ENCODE peak calls at places on chromosomes 12 and 14, in eight cellular contexts. One of them, this sample, is unnamed. For H3K4me1, the result is how much of the 10 kb centered on the place peaks cover.

GRCh38 chr12:52346596-52346995 is 20.7 kb downstream of the KRT85 start:
- DNase-seq in left ventricle myocardium inferior: no peak
- DNase-seq in CD8-positive, alpha-beta memory T cell: no peak
- DNase-seq in mammary epithelial cell: no peak
- DNase-seq in cardiac muscle cell: no peak
- DNase-seq in PC-9: no peak
- DNase-seq in lung: no peak
- DNase-seq in sigmoid colon: no peak
- DNase-seq in this sample: no peak

GRCh38 chr14:20609215-20610001 is 18.2 kb upstream of the RNASE12 start:
- DNase-seq in left ventricle myocardium inferior: peak
- DNase-seq in CD8-positive, alpha-beta memory T cell: peak
- DNase-seq in mammary epithelial cell: peak
- DNase-seq in cardiac muscle cell: peak
- DNase-seq in PC-9: peak
- DNase-seq in lung: peak
- DNase-seq in sigmoid colon: peak
- DNase-seq in this sample: no peak

GRCh38 chr12:124039276-124039675 is 66.3 kb downstream of the ZNF664 start:
- DNase-seq in left ventricle myocardium inferior: no peak
- DNase-seq in CD8-positive, alpha-beta memory T cell: no peak
- DNase-seq in mammary epithelial cell: peak
- DNase-seq in cardiac muscle cell: no peak
- DNase-seq in PC-9: no peak
- DNase-seq in lung: no peak
- DNase-seq in sigmoid colon: no peak
- DNase-seq in this sample: no peak

GRCh38 chr12:121632069-121632970 is 6.0 kb downstream of the ORAI1 start:
- DNase-seq in left ventricle myocardium inferior: no peak
- DNase-seq in CD8-positive, alpha-beta memory T cell: no peak
- DNase-seq in mammary epithelial cell: no peak
- DNase-seq in cardiac muscle cell: peak
- DNase-seq in PC-9: no peak
- DNase-seq in lung: no peak
- DNase-seq in sigmoid colon: no peak
- DNase-seq in this sample: no peak

GRCh38 chr14:69708586-69709169 is 58.3 kb upstream of the SRSF5 start:
- DNase-seq in left ventricle myocardium inferior: no peak
- DNase-seq in CD8-positive, alpha-beta memory T cell: no peak
- DNase-seq in mammary epithelial cell: no peak
- DNase-seq in cardiac muscle cell: peak
- DNase-seq in PC-9: no peak
- DNase-seq in lung: no peak
- DNase-seq in sigmoid colon: no peak
- DNase-seq in this sample: no peak

GRCh38 chr12:104314242-104314614 is 10.7 kb downstream of the EID3 start:
- DNase-seq in left ventricle myocardium inferior: no peak
- DNase-seq in CD8-positive, alpha-beta memory T cell: no peak
- DNase-seq in mammary epithelial cell: no peak
- DNase-seq in cardiac muscle cell: no peak
- DNase-seq in PC-9: no peak
- DNase-seq in lung: no peak
- DNase-seq in sigmoid colon: no peak
- DNase-seq in this sample: no peak

GRCh38 chr12:7439579-7440505 is 4.1 kb downstream of the CD163L1 start:
- DNase-seq in left ventricle myocardium inferior: no peak
- DNase-seq in CD8-positive, alpha-beta memory T cell: no peak
- DNase-seq in mammary epithelial cell: no peak
- DNase-seq in cardiac muscle cell: peak
- DNase-seq in PC-9: peak
- DNase-seq in lung: peak
- DNase-seq in sigmoid colon: no peak
- DNase-seq in this sample: peak

GRCh38 chr14:99427632-99428315 is 52.9 kb downstream of the SETD3 start:
- DNase-seq in left ventricle myocardium inferior: no peak
- DNase-seq in CD8-positive, alpha-beta memory T cell: no peak
- DNase-seq in mammary epithelial cell: no peak
- DNase-seq in cardiac muscle cell: no peak
- DNase-seq in PC-9: no peak
- DNase-seq in lung: no peak
- DNase-seq in sigmoid colon: no peak
- DNase-seq in this sample: no peak

GRCh38 chr12:132430838-132431826 is 58.8 kb upstream of the FBRSL1 start:
- DNase-seq in left ventricle myocardium inferior: no peak
- DNase-seq in CD8-positive, alpha-beta memory T cell: no peak
- DNase-seq in mammary epithelial cell: no peak
- DNase-seq in cardiac muscle cell: no peak
- DNase-seq in PC-9: no peak
- DNase-seq in lung: no peak
- DNase-seq in sigmoid colon: no peak
- DNase-seq in this sample: no peak

GRCh38 chr12:18581232-18581962 is 156.4 kb downstream of the PLCZ1 start:
- DNase-seq in left ventricle myocardium inferior: no peak
- DNase-seq in CD8-positive, alpha-beta memory T cell: no peak
- DNase-seq in mammary epithelial cell: no peak
- DNase-seq in cardiac muscle cell: no peak
- DNase-seq in PC-9: no peak
- DNase-seq in lung: no peak
- DNase-seq in sigmoid colon: no peak
- DNase-seq in this sample: no peak

GRCh38 chr14:51448831-51449665 is 202.7 kb upstream of the FRMD6 start:
- DNase-seq in left ventricle myocardium inferior: peak
- DNase-seq in CD8-positive, alpha-beta memory T cell: no peak
- DNase-seq in mammary epithelial cell: peak
- DNase-seq in cardiac muscle cell: no peak
- DNase-seq in PC-9: no peak
- DNase-seq in lung: no peak
- DNase-seq in sigmoid colon: no peak
- DNase-seq in this sample: no peak

GRCh38 chr12:85405781-85406522 is 125.9 kb downstream of the ALX1 start:
- DNase-seq in left ventricle myocardium inferior: no peak
- DNase-seq in CD8-positive, alpha-beta memory T cell: no peak
- DNase-seq in mammary epithelial cell: no peak
- DNase-seq in cardiac muscle cell: no peak
- DNase-seq in PC-9: no peak
- DNase-seq in lung: no peak
- DNase-seq in sigmoid colon: no peak
- DNase-seq in this sample: no peak

GRCh38 chr14:30691751-30692398 is 69.8 kb downstream of the SCFD1 start:
- DNase-seq in left ventricle myocardium inferior: no peak
- DNase-seq in CD8-positive, alpha-beta memory T cell: no peak
- DNase-seq in mammary epithelial cell: no peak
- DNase-seq in cardiac muscle cell: no peak
- DNase-seq in PC-9: no peak
- DNase-seq in lung: no peak
- DNase-seq in sigmoid colon: no peak
- DNase-seq in this sample: no peak

GRCh38 chr14:89767861-89768268 is 186.7 kb downstream of the EFCAB11 start:
- DNase-seq in left ventricle myocardium inferior: no peak
- DNase-seq in CD8-positive, alpha-beta memory T cell: peak
- DNase-seq in mammary epithelial cell: peak
- DNase-seq in cardiac muscle cell: peak
- DNase-seq in PC-9: no peak
- DNase-seq in lung: no peak
- DNase-seq in sigmoid colon: no peak
- DNase-seq in this sample: peak

GRCh38 chr14:89125216-89125615 is 291.8 kb downstream of the FOXN3 start:
- DNase-seq in left ventricle myocardium inferior: no peak
- DNase-seq in CD8-positive, alpha-beta memory T cell: no peak
- DNase-seq in mammary epithelial cell: no peak
- DNase-seq in cardiac muscle cell: no peak
- DNase-seq in PC-9: no peak
- DNase-seq in lung: no peak
- DNase-seq in sigmoid colon: no peak
- DNase-seq in this sample: no peak

GRCh38 chr12:53454710-53455109 is 2.8 kb downstream of the PCBP2 start:
- DNase-seq in left ventricle myocardium inferior: no peak
- DNase-seq in CD8-positive, alpha-beta memory T cell: no peak
- DNase-seq in mammary epithelial cell: no peak
- DNase-seq in cardiac muscle cell: no peak
- DNase-seq in PC-9: no peak
- DNase-seq in lung: no peak
- DNase-seq in sigmoid colon: no peak
- DNase-seq in this sample: no peak

GRCh38 chr14:90828642-90829487 is 12.6 kb upstream of the TTC7B start:
- DNase-seq in left ventricle myocardium inferior: no peak
- DNase-seq in CD8-positive, alpha-beta memory T cell: no peak
- DNase-seq in mammary epithelial cell: no peak
- DNase-seq in cardiac muscle cell: no peak
- DNase-seq in PC-9: no peak
- DNase-seq in lung: no peak
- DNase-seq in sigmoid colon: no peak
- DNase-seq in this sample: no peak

GRCh38 chr12:52608161-52608560 is 6.9 kb upstream of the KRT72 start:
- DNase-seq in left ventricle myocardium inferior: no peak
- DNase-seq in CD8-positive, alpha-beta memory T cell: no peak
- DNase-seq in mammary epithelial cell: no peak
- DNase-seq in cardiac muscle cell: no peak
- DNase-seq in PC-9: no peak
- DNase-seq in lung: no peak
- DNase-seq in sigmoid colon: no peak
- DNase-seq in this sample: no peak

GRCh38 chr12:8823565-8824300 is 1.3 kb downstream of the A2ML1 start:
- DNase-seq in left ventricle myocardium inferior: no peak
- DNase-seq in CD8-positive, alpha-beta memory T cell: no peak
- DNase-seq in mammary epithelial cell: no peak
- DNase-seq in cardiac muscle cell: peak
- DNase-seq in PC-9: no peak
- DNase-seq in lung: peak
- DNase-seq in sigmoid colon: no peak
- DNase-seq in this sample: peak

GRCh38 chr12:1812650-1813302 is 7.6 kb upstream of the LRTM2 start:
- DNase-seq in left ventricle myocardium inferior: no peak
- DNase-seq in CD8-positive, alpha-beta memory T cell: no peak
- DNase-seq in mammary epithelial cell: no peak
- DNase-seq in cardiac muscle cell: no peak
- DNase-seq in PC-9: no peak
- DNase-seq in lung: peak
- DNase-seq in sigmoid colon: no peak
- DNase-seq in this sample: no peak

GRCh38 chr12:47033797-47034555 is 45.4 kb upstream of the PCED1B start:
- DNase-seq in left ventricle myocardium inferior: no peak
- DNase-seq in CD8-positive, alpha-beta memory T cell: no peak
- DNase-seq in mammary epithelial cell: peak
- DNase-seq in cardiac muscle cell: no peak
- DNase-seq in PC-9: peak
- DNase-seq in lung: no peak
- DNase-seq in sigmoid colon: no peak
- DNase-seq in this sample: no peak

GRCh38 chr14:58199726-58200479 is at the start of gene ACTR10:
- DNase-seq in left ventricle myocardium inferior: peak
- DNase-seq in CD8-positive, alpha-beta memory T cell: peak
- DNase-seq in mammary epithelial cell: peak
- DNase-seq in cardiac muscle cell: peak
- DNase-seq in PC-9: peak
- DNase-seq in lung: peak
- DNase-seq in sigmoid colon: peak
- DNase-seq in this sample: peak

GRCh38 chr14:93906341-93907329 is 20.5 kb upstream of the FAM181A start:
- DNase-seq in left ventricle myocardium inferior: no peak
- DNase-seq in CD8-positive, alpha-beta memory T cell: peak
- DNase-seq in mammary epithelial cell: peak
- DNase-seq in cardiac muscle cell: peak
- DNase-seq in PC-9: peak
- DNase-seq in lung: peak
- DNase-seq in sigmoid colon: no peak
- DNase-seq in this sample: peak

GRCh38 chr12:122850695-122851350 is 15.6 kb downstream of the HIP1R start:
- DNase-seq in left ventricle myocardium inferior: no peak
- DNase-seq in CD8-positive, alpha-beta memory T cell: no peak
- DNase-seq in mammary epithelial cell: no peak
- DNase-seq in cardiac muscle cell: no peak
- DNase-seq in PC-9: no peak
- DNase-seq in lung: no peak
- DNase-seq in sigmoid colon: peak
- DNase-seq in this sample: no peak

GRCh38 chr14:39682563-39682962 is 250.3 kb upstream of the FBXO33 start:
- DNase-seq in left ventricle myocardium inferior: no peak
- DNase-seq in CD8-positive, alpha-beta memory T cell: no peak
- DNase-seq in mammary epithelial cell: no peak
- DNase-seq in cardiac muscle cell: no peak
- DNase-seq in PC-9: no peak
- DNase-seq in lung: no peak
- DNase-seq in sigmoid colon: no peak
- DNase-seq in this sample: no peak
- H3K27ac ChIP-seq in left ventricle myocardium inferior: no peak
- H3K27ac ChIP-seq in CD8-positive, alpha-beta memory T cell: no peak
- H3K27ac ChIP-seq in mammary epithelial cell: no peak
- H3K27ac ChIP-seq in cardiac muscle cell: no peak
- H3K27ac ChIP-seq in PC-9: no peak
- H3K27ac ChIP-seq in lung: no peak
- H3K27ac ChIP-seq in sigmoid colon: no peak
- H3K27ac ChIP-seq in this sample: no peak

GRCh38 chr12:89372584-89373370 is 20.5 kb upstream of the DUSP6 start:
- DNase-seq in left ventricle myocardium inferior: no peak
- DNase-seq in CD8-positive, alpha-beta memory T cell: no peak
- DNase-seq in mammary epithelial cell: no peak
- DNase-seq in cardiac muscle cell: no peak
- DNase-seq in PC-9: no peak
- DNase-seq in lung: no peak
- DNase-seq in sigmoid colon: no peak
- DNase-seq in this sample: no peak
- H3K4me1 ChIP-seq in left ventricle myocardium inferior: under half
- H3K4me1 ChIP-seq in CD8-positive, alpha-beta memory T cell: under half
- H3K4me1 ChIP-seq in mammary epithelial cell: half or more
- H3K4me1 ChIP-seq in cardiac muscle cell: under half
- H3K4me1 ChIP-seq in PC-9: under half
- H3K4me1 ChIP-seq in lung: under half
- H3K4me1 ChIP-seq in sigmoid colon: under half
- H3K4me1 ChIP-seq in this sample: under half

DNA sequence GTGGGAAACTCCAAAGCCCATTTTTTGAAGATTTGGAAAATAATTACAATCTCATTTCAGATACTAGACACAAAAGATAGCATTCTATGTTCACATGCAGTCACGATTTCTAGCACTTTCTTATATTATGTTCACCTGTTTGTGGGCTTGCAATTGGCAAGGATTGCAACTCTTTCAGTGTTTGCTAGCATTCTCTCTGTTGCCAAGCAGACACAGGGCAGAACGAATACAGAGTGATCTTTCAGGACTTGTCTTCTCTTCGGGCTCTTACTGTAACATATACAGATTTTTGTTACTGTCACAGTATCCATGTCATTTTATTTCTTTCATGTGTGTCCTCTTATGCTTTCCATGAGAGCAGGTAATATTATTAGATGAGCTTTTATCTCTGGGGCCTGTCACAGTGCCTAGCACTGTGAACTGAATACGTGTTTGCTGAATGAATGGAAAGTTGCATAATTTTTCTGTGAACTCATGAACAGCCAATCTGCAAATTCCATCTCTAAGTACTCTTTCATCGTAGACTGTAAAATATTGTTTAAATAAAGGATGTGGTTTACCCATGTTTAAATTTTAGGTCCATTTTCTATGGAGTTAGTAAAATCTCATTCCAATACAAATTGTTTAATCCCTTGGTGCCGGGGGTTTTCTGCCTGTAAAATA is 105.1 kb downstream of the BMP4 start:
- DNase-seq in left ventricle myocardium inferior: no peak
- DNase-seq in CD8-positive, alpha-beta memory T cell: no peak
- DNase-seq in mammary epithelial cell: no peak
- DNase-seq in cardiac muscle cell: no peak
- DNase-seq in PC-9: no peak
- DNase-seq in lung: no peak
- DNase-seq in sigmoid colon: no peak
- DNase-seq in this sample: no peak
- H3K4me3 ChIP-seq in left ventricle myocardium inferior: no peak
- H3K4me3 ChIP-seq in CD8-positive, alpha-beta memory T cell: no peak
- H3K4me3 ChIP-seq in mammary epithelial cell: no peak
- H3K4me3 ChIP-seq in cardiac muscle cell: no peak
- H3K4me3 ChIP-seq in PC-9: peak
- H3K4me3 ChIP-seq in lung: no peak
- H3K4me3 ChIP-seq in sigmoid colon: no peak
- H3K4me3 ChIP-seq in this sample: no peak

GRCh38 chr12:93679308-93679933 is 2.2 kb downstream of the CRADD start:
- DNase-seq in left ventricle myocardium inferior: peak
- DNase-seq in CD8-positive, alpha-beta memory T cell: no peak
- DNase-seq in mammary epithelial cell: no peak
- DNase-seq in cardiac muscle cell: no peak
- DNase-seq in PC-9: no peak
- DNase-seq in lung: no peak
- DNase-seq in sigmoid colon: no peak
- DNase-seq in this sample: no peak
- H3K27ac ChIP-seq in left ventricle myocardium inferior: peak
- H3K27ac ChIP-seq in CD8-positive, alpha-beta memory T cell: no peak
- H3K27ac ChIP-seq in mammary epithelial cell: no peak
- H3K27ac ChIP-seq in cardiac muscle cell: peak
- H3K27ac ChIP-seq in PC-9: no peak
- H3K27ac ChIP-seq in lung: peak
- H3K27ac ChIP-seq in sigmoid colon: peak
- H3K27ac ChIP-seq in this sample: no peak